ENCODE peak calls at places on chromosomes 3 and 15, in nine cellular contexts. K, R, B, E, Z, N, V, A and P are unnamed samples.

GRCh38 chr3:32813180-32813579 is 4.6 kb upstream of the TRIM71 start:
- DNase-seq in B (peak; percentile 7), V (no peak), N (no peak), R (no peak), Z (no peak), E (no peak), K (no peak), A (no peak), P (no peak)

GRCh38 chr3:126347543-126348161 is 9.6 kb downstream of the KLF15 start:
- DNase-seq in E (no peak), K (no peak), Z (peak; percentile 27), V (no peak), R (peak; percentile 38), A (no peak), B (no peak), N (peak; percentile 19), P (no peak)

GRCh38 chr3:27072943-27073725 is 296.0 kb downstream of the NEK10 start:
- DNase-seq in N (no peak), E (no peak), A (no peak), K (no peak), V (no peak), Z (no peak), B (no peak), R (no peak), P (no peak)

GRCh38 chr3:40864146-40864782 is 335.0 kb upstream of the CTNNB1 start:
- DNase-seq in N (no peak), B (no peak), A (no peak), V (no peak), R (no peak), Z (no peak), E (no peak), K (no peak), P (no peak)

GRCh38 chr15:75028991-75029377 is 5.6 kb downstream of the PPCDC start:
- DNase-seq in N (no peak), Z (no peak), V (no peak), B (no peak), E (no peak), A (no peak), K (no peak), R (no peak), P (no peak)

GRCh38 chr3:136535906-136536305 is 216.3 kb downstream of the STAG1 start:
- DNase-seq in Z (no peak), V (no peak), R (no peak), A (no peak), K (no peak), B (no peak), E (no peak), N (no peak), P (no peak)

GRCh38 chr3:192422998-192423349 is 304.4 kb downstream of the FGF12 start:
- DNase-seq in R (no peak), A (no peak), K (no peak), N (no peak), V (no peak), Z (no peak), B (no peak), E (no peak), P (no peak)

GRCh38 chr3:96319176-96319575 is 495.2 kb upstream of the EPHA6 start:
- DNase-seq in Z (no peak), A (no peak), V (no peak), K (no peak), N (no peak), E (no peak), R (no peak), B (no peak), P (peak; percentile 89)

GRCh38 chr3:12574131-12574530 is 17.2 kb downstream of the MKRN2 start:
- DNase-seq in K (no peak), V (no peak), B (no peak), A (no peak), Z (no peak), R (no peak), E (no peak), N (no peak), P (no peak)

GRCh38 chr3:7203969-7204847 is 343.3 kb downstream of the GRM7 start:
- DNase-seq in B (no peak), V (no peak), E (no peak), K (no peak), N (no peak), A (no peak), Z (no peak), R (no peak), P (no peak)

GRCh38 chr3:52930748-52931147 is 33.4 kb upstream of the STIMATE start:
- DNase-seq in R (no peak), E (no peak), Z (no peak), B (no peak), V (no peak), A (no peak), K (no peak), N (no peak), P (no peak)

GRCh38 chr3:184491867-184492615 is 69.5 kb upstream of the EPHB3 start:
- DNase-seq in A (no peak), B (no peak), R (peak; percentile 26), Z (peak; percentile 70), V (no peak), K (no peak), N (no peak), E (no peak), P (no peak)

GRCh38 chr3:47418167-47419082 is 37.6 kb downstream of the PTPN23 start:
- DNase-seq in Z (no peak), B (no peak), N (no peak), K (no peak), A (no peak), E (no peak), R (no peak), V (no peak), P (no peak)

GRCh38 chr3:135145581-135145980 is 350.5 kb downstream of the EPHB1 start:
- DNase-seq in Z (no peak), E (no peak), V (no peak), N (no peak), K (no peak), B (no peak), R (no peak), A (no peak), P (no peak)

GRCh38 chr3:140081836-140082331 is 146.9 kb downstream of the CLSTN2 start:
- DNase-seq in B (no peak), A (no peak), E (no peak), V (no peak), N (no peak), R (no peak), K (no peak), Z (no peak), P (no peak)

GRCh38 chr3:11001020-11001657 is 8.6 kb downstream of the SLC6A1 start:
- DNase-seq in E (no peak), N (no peak), R (no peak), Z (no peak), V (no peak), B (no peak), K (no peak), A (no peak), P (no peak)
- H3K27me3 ChIP-seq in E (peaks cover under 1% of the 10 kb centered on the region), N (no peaks in the 10 kb centered on the region), R (no peaks in the 10 kb centered on the region), Z (peaks cover 32% of the 10 kb centered on the region), V (no peaks in the 10 kb centered on the region), B (peaks cover 2% of the 10 kb centered on the region), K (no peaks in the 10 kb centered on the region), A (no peaks in the 10 kb centered on the region), P (no peaks in the 10 kb centered on the region)

GRCh38 chr15:96331942-96332853 is 1.7 kb downstream of the NR2F2 start:
- DNase-seq in B (no peak), R (no peak), N (peak; percentile 74), Z (peak; percentile 64), K (no peak), A (peak; percentile 68), V (no peak), E (no peak), P (peak; percentile 61)
- H3K27me3 ChIP-seq in B (peaks cover 11% of the 10 kb centered on the region), R (no peaks in the 10 kb centered on the region), N (peaks cover 83% of the 10 kb centered on the region), Z (peaks cover 3% of the 10 kb centered on the region), K (no peaks in the 10 kb centered on the region), A (no peaks in the 10 kb centered on the region), V (peaks cover 89% of the 10 kb centered on the region), E (peaks cover 50% of the 10 kb centered on the region), P (no peaks in the 10 kb centered on the region)

GRCh38 chr3:158086776-158087175 is 19.4 kb downstream of the SHOX2 start:
- DNase-seq in V (no peak), Z (no peak), B (no peak), R (no peak), E (no peak), K (no peak), N (no peak), A (no peak), P (no peak)

GRCh38 chr3:158084661-158085060 is 21.6 kb downstream of the SHOX2 start:
- DNase-seq in V (no peak), B (no peak), E (no peak), Z (no peak), K (no peak), A (no peak), N (no peak), R (no peak), P (no peak)

GRCh38 chr3:158079599-158079998 is 26.6 kb downstream of the SHOX2 start:
- DNase-seq in B (no peak), A (no peak), R (no peak), V (no peak), N (no peak), Z (no peak), K (no peak), E (no peak), P (no peak)

GRCh38 chr3:158085358-158085757 is 20.9 kb downstream of the SHOX2 start:
- DNase-seq in Z (no peak), B (no peak), V (no peak), N (no peak), A (no peak), R (no peak), K (no peak), E (no peak), P (no peak)
- H3K27me3 ChIP-seq in Z (peaks cover 69% of the 10 kb centered on the region), B (no peaks in the 10 kb centered on the region), V (peaks cover 45% of the 10 kb centered on the region), N (no peaks in the 10 kb centered on the region), A (no peaks in the 10 kb centered on the region), R (no peaks in the 10 kb centered on the region), K (no peaks in the 10 kb centered on the region), E (no peaks in the 10 kb centered on the region), P (no peaks in the 10 kb centered on the region)

GRCh38 chr15:88108991-88109390 is 147.5 kb downstream of the NTRK3 start:
- DNase-seq in K (no peak), A (no peak), V (no peak), E (no peak), R (no peak), B (no peak), Z (no peak), N (no peak), P (no peak)

GRCh38 chr15:88118035-88118434 is 138.5 kb downstream of the NTRK3 start:
- DNase-seq in B (no peak), K (no peak), Z (no peak), V (no peak), E (no peak), N (no peak), R (no peak), A (no peak), P (no peak)

GRCh38 chr15:88118741-88119140 is 137.8 kb downstream of the NTRK3 start:
- DNase-seq in E (no peak), R (no peak), Z (no peak), V (no peak), A (no peak), K (no peak), N (no peak), B (no peak), P (no peak)

GRCh38 chr15:88115529-88116152 is 140.9 kb downstream of the NTRK3 start:
- DNase-seq in K (no peak), B (no peak), A (peak; percentile 14), R (peak; percentile 19), V (no peak), E (no peak), Z (no peak), N (no peak), P (no peak)

DNA sequence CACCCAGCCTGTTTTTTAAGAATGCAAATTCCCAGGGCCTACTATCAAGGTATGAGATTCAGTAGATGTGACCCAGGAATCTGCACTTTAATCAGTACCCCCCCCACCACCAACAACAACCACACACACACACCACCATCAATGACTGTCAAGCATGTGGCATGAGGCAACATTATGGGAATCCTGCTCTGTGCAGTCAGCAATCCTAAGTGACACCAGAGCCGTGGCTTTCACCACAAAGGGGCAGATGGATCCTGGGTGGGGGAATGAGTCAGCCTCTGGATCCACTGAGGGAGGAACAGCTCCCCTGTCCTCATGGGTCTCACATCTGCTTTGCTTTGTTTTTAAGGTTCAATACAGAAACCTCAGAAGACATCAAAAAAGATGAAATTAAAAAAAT is 142.6 kb downstream of the NTRK3 start:
- DNase-seq in V (no peak), B (no peak), N (no peak), E (no peak), Z (no peak), K (no peak), R (no peak), A (no peak), P (no peak)
- H3K27me3 ChIP-seq in V (no peaks in the 10 kb centered on the region), B (no peaks in the 10 kb centered on the region), N (no peaks in the 10 kb centered on the region), E (no peaks in the 10 kb centered on the region), Z (peaks cover 4% of the 10 kb centered on the region), K (no peaks in the 10 kb centered on the region), R (no peaks in the 10 kb centered on the region), A (no peaks in the 10 kb centered on the region), P (no peaks in the 10 kb centered on the region)